ENCODE peak calls at places on chromosome 13, in four cellular contexts. J is HFFc6, W is retinal pigment epithelial cell, D is psoas muscle. V is an unnamed sample.

GRCh38 chr13:44868397-44868796 is 120.9 kb downstream of the NUFIP1 start:
- DNase-seq in W (no peak), D (no peak), J (no peak), V (no peak)

GRCh38 chr13:67224148-67224846 is 5.8 kb downstream of the PCDH9 start:
- DNase-seq in W (peak), J (peak), D (peak), V (peak)

GRCh38 chr13:40652588-40652940 is 13.9 kb downstream of the FOXO1 start:
- DNase-seq in D (no peak), J (no peak), W (no peak), V (no peak)

GRCh38 chr13:105915451-105915850 is 620.0 kb downstream of the EFNB2 start:
- DNase-seq in W (no peak), D (no peak), J (no peak), V (no peak)

GRCh38 chr13:35478384-35479222 is 2.1 kb upstream of the MAB21L1 start:
- DNase-seq in J (no peak), W (no peak), D (peak), V (no peak)

GRCh38 chr13:22220186-22221160 is 549.6 kb downstream of the FGF9 start:
- DNase-seq in W (no peak), D (no peak), J (no peak), V (no peak)

GRCh38 chr13:40662866-40663265 is 3.6 kb downstream of the FOXO1 start:
- DNase-seq in W (no peak), D (no peak), J (no peak), V (no peak)

GRCh38 chr13:50616101-50616500 is 227.4 kb downstream of the DLEU7 start:
- DNase-seq in W (no peak), J (peak), D (no peak), V (no peak)

GRCh38 chr13:32639502-32640105 is 53.4 kb downstream of the PDS5B start:
- DNase-seq in D (peak), W (peak), J (peak), V (peak)

GRCh38 chr13:97600438-97601080 is 166.6 kb downstream of the RAP2A start:
- DNase-seq in J (peak), W (peak), D (no peak), V (no peak)

GRCh38 chr13:107650081-107650701 is 565.1 kb downstream of the LIG4 start:
- DNase-seq in D (peak), J (no peak), W (peak), V (peak)

GRCh38 chr13:24615911-24616472 is 64.2 kb upstream of the ATP12A start:
- DNase-seq in J (no peak), W (no peak), D (no peak), V (no peak)

GRCh38 chr13:99266827-99267226 is 8.6 kb upstream of the GPR18 start:
- DNase-seq in W (no peak), D (no peak), J (no peak), V (no peak)

GRCh38 chr13:98535501-98536357 is 41.2 kb downstream of the STK24 start:
- DNase-seq in D (no peak), J (no peak), W (no peak), V (no peak)

GRCh38 chr13:110965038-110965754 is 50.3 kb upstream of the ANKRD10 start:
- DNase-seq in D (no peak), W (peak), J (peak), V (no peak)

GRCh38 chr13:40665061-40665753 is 1.2 kb downstream of the FOXO1 start:
- DNase-seq in J (no peak), D (peak), W (no peak), V (no peak)

GRCh38 chr13:51002736-51003135 is 93.1 kb downstream of the RNASEH2B start:
- DNase-seq in D (no peak), W (no peak), J (no peak), V (no peak)

GRCh38 chr13:48295271-48295670 is 8.3 kb upstream of the RB1 start:
- DNase-seq in W (no peak), J (no peak), D (no peak), V (no peak)

GRCh38 chr13:96684472-96684871 is 309.8 kb downstream of the OXGR1 start:
- DNase-seq in J (no peak), W (no peak), D (no peak), V (no peak)

GRCh38 chr13:109677206-109677605 is 109.2 kb downstream of the IRS2 start:
- DNase-seq in D (no peak), J (no peak), W (no peak), V (no peak)

GRCh38 chr13:105063676-105064075 is 1471.8 kb downstream of the EFNB2 start:
- DNase-seq in D (no peak), J (no peak), W (no peak), V (no peak)

GRCh38 chr13:107767119-107767518 is 448.2 kb downstream of the LIG4 start:
- DNase-seq in D (no peak), W (no peak), J (no peak), V (no peak)

GRCh38 chr13:40187836-40188591 is 478.4 kb downstream of the FOXO1 start:
- DNase-seq in W (peak), D (no peak), J (no peak), V (no peak)

GRCh38 chr13:100149389-100149788 is 60.5 kb downstream of the PCCA start:
- DNase-seq in J (no peak), W (no peak), D (no peak), V (peak)

GRCh38 chr13:18936104-18936503 is 245.5 kb downstream of the TUBA3C start:
- DNase-seq in D (no peak), J (no peak), W (no peak), V (no peak)

GRCh38 chr13:53121131-53121773 is 92.6 kb downstream of the OLFM4 start:
- DNase-seq in J (no peak), W (no peak), D (no peak), V (no peak)

GRCh38 chr13:53126803-53127202 is 98.2 kb downstream of the OLFM4 start:
- DNase-seq in W (no peak), D (peak), J (no peak), V (no peak)

GRCh38 chr13:53124568-53125094 is 96.0 kb downstream of the OLFM4 start:
- DNase-seq in W (no peak), D (no peak), J (no peak), V (no peak)

GRCh38 chr13:53123536-53123935 is 94.9 kb downstream of the OLFM4 start:
- DNase-seq in J (no peak), W (no peak), D (no peak), V (no peak)

DNA sequence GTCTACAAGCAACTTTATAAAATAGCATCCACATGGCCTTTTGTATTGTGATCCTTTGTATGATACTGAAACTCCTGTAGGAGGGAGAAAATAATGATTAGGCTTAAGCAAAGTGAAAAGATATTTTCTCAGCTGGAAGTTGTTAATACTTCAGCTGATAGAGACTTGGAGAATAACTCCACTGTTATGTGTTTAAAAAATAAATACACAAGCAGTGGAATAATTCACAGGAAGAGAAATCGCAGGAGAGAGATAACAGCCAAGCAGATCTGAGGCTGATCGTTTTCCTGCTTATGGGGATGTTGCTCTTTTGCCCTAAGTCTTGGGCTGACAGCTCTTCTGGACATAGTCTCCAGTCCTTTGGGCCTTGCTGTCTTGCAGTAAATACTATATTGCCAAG is 93.3 kb downstream of the OLFM4 start:
- DNase-seq in J (no peak), W (no peak), D (no peak), V (no peak)
- TF ChIP-seq CTCF in J (no peak), W (no peak), D (no peak), V (no peak)

GRCh38 chr13:31159306-31159705 is 2.4 kb downstream of the HSPH1 start:
- DNase-seq in D (no peak), W (no peak), J (no peak), V (no peak)

GRCh38 chr13:31160857-31161582 is 684 bp downstream of the HSPH1 start:
- DNase-seq in D (peak), J (peak), W (peak), V (peak)

GRCh38 chr13:31162151-31163008 is 676 bp upstream of the HSPH1 start:
- DNase-seq in D (peak), W (peak), J (peak), V (peak)

GRCh38 chr13:31166591-31166990 is 4.9 kb upstream of the HSPH1 start:
- DNase-seq in D (no peak), W (no peak), J (no peak), V (no peak)

DNA sequence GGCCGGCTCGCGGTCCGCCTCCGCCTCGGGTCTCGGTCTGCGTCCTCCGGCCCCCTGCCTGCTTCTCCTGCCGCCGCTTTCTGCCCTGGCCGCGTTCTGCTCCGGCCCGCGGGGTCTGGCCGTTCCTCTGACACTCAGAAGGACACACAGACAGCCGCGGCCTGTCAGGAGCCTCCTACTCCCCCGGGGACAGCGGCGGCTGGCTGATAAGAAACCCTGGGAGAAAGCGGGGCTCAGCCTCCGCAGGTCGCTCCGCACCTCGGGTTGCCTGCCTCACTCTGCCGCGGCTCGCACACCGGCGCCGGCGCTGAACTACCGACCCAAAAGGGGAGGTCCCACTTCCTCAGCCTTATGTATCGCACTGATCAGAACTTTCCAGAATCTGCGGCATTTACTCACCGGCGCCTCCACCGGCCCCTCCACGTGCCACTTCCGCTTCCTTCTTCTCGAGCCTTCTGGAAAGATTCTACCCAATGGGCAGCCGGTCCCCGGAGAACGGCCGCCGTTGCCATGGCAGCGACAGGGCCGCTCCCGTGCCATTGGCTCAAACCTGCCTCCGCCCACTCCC is at the start of gene HSPH1:
- DNase-seq in D (peak), J (peak), W (peak), V (peak)
- TF ChIP-seq CTCF in D (peak), J (peak), W (peak), V (peak)

GRCh38 chr13:27712421-27712820 is 79.9 kb upstream of the GSX1 start:
- DNase-seq in W (no peak), J (no peak), D (no peak), V (no peak)
- TF ChIP-seq CTCF in W (peak), J (no peak), D (peak), V (peak)

GRCh38 chr13:82740442-82740841 is 1141.8 kb downstream of the SLITRK1 start:
- DNase-seq in D (no peak), J (no peak), W (no peak), V (no peak)

DNA sequence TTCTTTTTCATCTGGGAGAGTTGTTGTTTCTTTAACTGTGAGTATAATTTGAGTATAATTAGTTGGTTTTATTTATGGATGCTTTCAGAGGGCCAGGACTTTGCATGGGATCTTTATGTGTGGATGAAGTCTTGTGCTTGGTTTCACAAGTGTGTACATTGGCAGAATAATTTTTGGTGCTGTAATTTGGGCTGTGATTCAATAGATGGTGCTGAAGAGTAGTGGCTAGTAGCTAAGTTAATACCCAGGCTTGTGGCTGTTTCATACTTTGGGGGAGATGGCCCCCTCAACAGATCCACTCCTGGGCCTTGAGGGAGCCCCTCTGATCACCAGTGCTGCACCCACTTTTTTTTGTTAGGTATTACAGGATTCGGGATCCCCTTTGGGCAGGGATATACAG is 1142.4 kb downstream of the SLITRK1 start:
- DNase-seq in D (no peak), W (no peak), J (peak), V (no peak)
- TF ChIP-seq CTCF in D (no peak), W (peak), J (peak), V (no peak)

DNA sequence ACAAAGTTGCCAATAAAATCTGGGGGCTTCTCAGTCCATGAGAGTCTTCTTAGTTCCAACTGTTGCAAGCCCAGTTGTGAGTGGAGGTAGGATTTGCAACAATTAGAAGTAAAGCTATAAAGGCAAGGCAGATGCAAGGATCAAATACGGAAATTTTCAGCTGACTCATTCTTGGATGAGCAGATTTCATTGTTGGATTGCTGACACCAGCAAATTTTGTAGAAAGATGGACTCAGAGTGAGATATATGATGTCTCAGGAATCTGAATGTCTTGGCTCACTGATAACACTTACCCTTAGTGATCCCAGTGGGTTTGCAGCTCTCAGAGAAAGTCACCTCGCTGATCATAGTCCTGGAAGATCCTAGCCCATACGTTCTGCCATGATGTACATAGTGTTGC is 209.0 kb downstream of the GPC6 start:
- DNase-seq in J (no peak), D (no peak), W (no peak), V (no peak)
- TF ChIP-seq CTCF in J (no peak), D (no peak), W (no peak), V (no peak)

V was measured in AG09319.